ENCODE peak calls at places on chromosomes 12 and 14, in four cellular contexts. T is cardiac muscle cell, K is breast epithelium, E is Calu3. B is an unnamed sample.

GRCh38 chr12:75020068-75020557 is 189.5 kb downstream of the KCNC2 start:
- DNase-seq in T (no peak), E (peak), K (no peak), B (no peak)

GRCh38 chr12:131445184-131445974 is 265.5 kb upstream of the SFSWAP start:
- DNase-seq in T (no peak), K (no peak), E (no peak), B (no peak)

GRCh38 chr14:50320279-50320678 is 8.2 kb downstream of the DMAC2L start:
- DNase-seq in K (no peak), T (no peak), E (no peak), B (no peak)

GRCh38 chr12:117151195-117152031 is 38.9 kb downstream of the FBXO21 start:
- DNase-seq in E (peak), T (peak), K (no peak), B (peak)

GRCh38 chr14:84825481-84825880 is 704.5 kb upstream of the FLRT2 start:
- DNase-seq in T (no peak), K (no peak), E (no peak), B (no peak)

GRCh38 chr12:107379852-107380567 is 286.7 kb upstream of the CRY1 start:
- DNase-seq in E (peak), K (no peak), T (no peak), B (no peak)

GRCh38 chr14:49653508-49653907 is 18.5 kb upstream of the DNAAF2 start:
- DNase-seq in T (no peak), E (no peak), K (no peak), B (no peak)

GRCh38 chr12:124809878-124810277 is 53.8 kb downstream of the SCARB1 start:
- DNase-seq in K (no peak), E (no peak), T (no peak), B (no peak)

GRCh38 chr12:72271741-72272661 is at the start of gene TRHDE:
- DNase-seq in E (peak), K (no peak), T (peak), B (peak)

GRCh38 chr12:122942609-122943008 is 23.7 kb downstream of the ABCB9 start:
- DNase-seq in E (no peak), T (no peak), K (no peak), B (no peak)

GRCh38 chr12:57511588-57512325 is 8.6 kb downstream of the DDIT3 start:
- DNase-seq in K (no peak), T (no peak), E (no peak), B (no peak)

GRCh38 chr14:102370305-102370809 is 7.6 kb downstream of the TECPR2 start:
- DNase-seq in K (no peak), T (peak), E (no peak), B (no peak)

GRCh38 chr12:106096376-106096775 is 42.4 kb downstream of the NUAK1 start:
- DNase-seq in E (no peak), K (no peak), T (no peak), B (no peak)

DNA sequence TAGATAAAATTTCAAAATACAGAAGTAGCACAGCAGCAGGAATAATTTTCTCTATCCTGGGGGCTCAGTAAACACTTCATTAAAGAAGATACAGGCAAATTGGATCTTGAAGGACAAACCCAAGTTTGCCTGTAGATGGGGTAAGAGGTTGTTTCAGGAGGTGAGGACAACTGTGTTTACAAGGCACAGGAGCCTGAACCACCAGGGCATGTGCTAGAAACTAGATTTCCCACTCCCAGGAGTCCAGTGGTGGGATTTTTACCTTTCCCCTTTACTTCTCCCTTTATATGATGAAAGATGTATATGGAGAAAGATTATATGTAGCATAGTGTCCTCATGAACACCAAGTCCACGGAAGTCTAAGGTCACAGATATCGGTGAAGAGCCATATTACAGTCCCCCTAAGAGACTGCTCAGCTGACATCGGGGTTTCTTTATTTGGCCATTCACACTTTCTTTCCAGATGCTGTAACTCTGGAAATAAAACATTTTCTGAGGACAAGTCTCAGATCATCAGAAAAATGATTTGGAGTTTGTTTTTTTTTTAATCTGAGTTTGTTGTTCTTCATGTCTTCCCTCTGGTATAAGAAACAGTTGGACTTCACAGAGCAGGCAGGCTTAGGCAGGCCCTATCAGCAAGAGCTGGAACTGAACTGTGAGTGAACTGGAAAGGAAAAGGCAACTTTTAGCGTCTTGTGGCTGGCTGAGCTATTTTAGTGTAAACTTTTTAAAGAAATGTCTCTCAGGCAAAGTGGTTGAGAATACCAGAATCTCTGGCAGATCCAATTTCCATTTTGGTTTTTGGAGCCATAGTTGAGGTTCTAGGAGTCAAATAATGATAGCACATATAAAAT is 8.0 kb upstream of the EVL start:
- DNase-seq in K (no peak), T (peak), E (no peak), B (no peak)
- TF ChIP-seq CTCF in K (peak), T (peak), E (no peak), B (no peak)

DNA sequence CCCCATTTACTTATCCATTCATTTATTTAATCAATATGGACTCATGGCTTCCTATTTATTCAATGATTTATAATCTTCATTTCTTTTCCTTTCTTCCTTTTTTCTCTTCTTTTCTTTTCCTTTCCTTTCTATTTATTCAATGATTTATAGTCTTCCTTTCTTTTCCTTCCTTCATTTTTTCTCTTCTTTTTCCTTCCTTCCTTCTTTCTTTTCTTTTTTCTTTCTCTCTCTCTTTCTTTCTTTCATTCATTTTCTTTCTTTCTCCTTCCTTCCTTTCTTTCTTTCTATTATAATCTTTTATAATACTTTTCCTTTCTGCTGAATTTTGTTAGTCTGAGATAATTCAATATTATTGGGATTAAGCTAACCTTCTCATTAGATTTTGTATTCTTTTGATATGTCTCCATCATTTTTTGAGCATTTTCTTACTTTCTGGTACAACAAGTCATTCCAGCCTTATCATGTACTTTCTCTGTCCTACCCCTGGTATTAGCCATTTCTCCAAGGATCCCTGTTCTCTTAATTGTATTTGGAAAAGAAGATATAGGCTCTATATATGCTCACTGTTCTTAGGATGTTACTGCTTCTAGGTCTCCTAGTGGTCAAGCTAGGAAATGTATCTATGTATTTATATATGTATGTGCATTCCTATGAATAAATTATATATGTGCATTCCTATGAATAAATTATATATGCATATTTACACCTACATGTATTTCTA is 12.1 kb downstream of the LACRT start:
- DNase-seq in K (no peak), T (no peak), E (no peak), B (no peak)
- TF ChIP-seq CTCF in K (no peak), T (peak), E (no peak), B (peak)

GRCh38 chr12:6936642-6937480 is 6.8 kb upstream of the RNU7-1 start:
- DNase-seq in E (peak), K (no peak), T (peak), B (no peak)
- TF ChIP-seq CTCF in E (no peak), K (no peak), T (no peak), B (no peak)

DNA sequence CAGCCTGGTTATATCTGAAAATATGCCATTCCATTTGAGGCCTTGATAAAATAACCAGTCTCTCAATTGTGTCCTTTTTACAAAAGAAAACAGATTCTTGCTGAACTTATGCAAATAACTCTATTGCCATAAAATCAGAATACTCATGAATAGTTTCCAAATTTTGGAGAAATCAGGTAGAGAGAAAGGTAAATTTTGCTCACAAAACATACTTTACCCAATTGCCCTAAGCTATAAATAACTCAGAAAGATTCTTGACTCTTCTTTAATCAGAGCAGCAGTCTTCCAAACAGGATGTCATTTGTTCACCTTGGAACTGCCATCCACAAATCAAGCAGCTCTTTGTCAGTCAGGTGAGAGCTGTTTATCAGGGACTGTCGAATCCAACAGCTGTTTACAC is 12.6 kb downstream of the ZNF26 start:
- DNase-seq in K (no peak), E (no peak), T (no peak), B (no peak)
- TF ChIP-seq CTCF in K (no peak), E (no peak), T (no peak), B (no peak)

DNA sequence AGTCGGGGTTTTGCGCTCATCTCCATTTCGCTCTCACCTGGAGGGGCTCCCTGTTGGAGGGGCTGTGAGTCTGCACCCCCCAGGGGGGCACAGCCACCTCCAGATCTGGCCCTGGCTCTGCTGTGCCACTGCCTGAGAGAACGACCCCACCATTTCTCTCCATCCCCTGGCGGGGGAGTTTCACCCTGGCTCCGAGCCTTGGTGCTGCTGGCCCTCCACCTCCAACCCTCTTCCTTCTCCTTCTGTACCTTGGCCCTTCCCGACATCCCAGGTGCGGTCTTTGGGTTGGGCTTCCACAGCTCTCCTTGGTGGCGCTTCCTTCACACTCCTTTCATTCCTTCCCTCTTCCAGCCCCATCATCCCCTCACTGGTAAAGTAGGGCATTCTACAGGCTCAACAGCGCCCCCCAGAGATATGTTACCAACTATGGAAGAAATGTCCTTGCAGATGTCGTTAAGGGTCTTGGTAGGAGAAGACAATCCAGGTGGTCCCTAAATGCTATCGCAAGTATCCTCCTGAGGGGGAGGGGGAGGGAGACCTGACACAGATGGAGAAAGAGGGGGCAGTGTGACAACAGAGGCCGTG is 16.3 kb downstream of the SERPINA1 start:
- DNase-seq in K (no peak), E (no peak), T (no peak), B (no peak)
- TF ChIP-seq CTCF in K (no peak), E (no peak), T (no peak), B (no peak)

DNA sequence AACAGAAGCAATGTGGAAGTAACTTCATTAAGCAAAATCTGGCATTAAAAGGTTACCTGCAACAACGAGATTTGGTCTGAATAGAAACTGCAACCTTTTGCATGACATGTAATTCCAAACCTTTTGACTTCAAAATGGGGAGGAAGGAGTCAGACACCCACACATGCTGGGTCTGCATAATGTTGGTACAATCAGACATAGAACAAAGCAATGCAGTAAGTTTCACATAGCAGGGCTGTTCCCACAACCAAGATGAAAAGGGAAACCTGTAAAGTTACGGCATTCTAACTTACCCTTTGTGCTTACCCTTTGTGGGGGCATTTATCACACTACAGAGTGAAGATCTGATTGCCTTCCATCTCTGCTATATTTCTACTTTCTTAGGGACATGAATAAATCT is 10.1 kb upstream of the SLC35F4 start:
- DNase-seq in K (no peak), T (no peak), E (no peak), B (no peak)
- TF ChIP-seq CTCF in K (no peak), T (no peak), E (no peak), B (no peak)

DNA sequence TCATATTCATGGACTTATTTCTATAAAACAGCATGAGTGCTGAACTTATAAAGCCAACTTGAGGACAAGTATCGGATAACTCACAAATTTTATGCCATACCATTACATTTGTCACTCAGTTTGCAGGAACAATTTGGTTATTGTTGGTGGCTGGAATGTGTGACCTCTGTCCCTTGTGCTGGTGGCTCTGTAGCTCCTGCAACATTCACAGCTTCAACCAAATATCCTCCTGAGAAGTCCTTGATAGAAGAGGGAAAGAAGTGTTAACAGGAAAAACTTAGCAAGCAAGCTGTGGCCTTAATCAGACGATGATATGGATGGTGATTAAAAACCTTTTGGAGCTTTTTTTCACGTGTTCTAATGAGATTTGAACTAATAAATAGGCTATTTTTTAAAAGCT is 61.0 kb upstream of the DNM1L start:
- DNase-seq in T (no peak), K (no peak), E (no peak), B (no peak)
- TF ChIP-seq CTCF in T (no peak), K (no peak), E (no peak), B (no peak)

GRCh38 chr14:97946291-97946690 is 1149.1 kb downstream of the VRK1 start:
- DNase-seq in T (no peak), K (no peak), E (no peak), B (no peak)
- TF ChIP-seq CTCF in T (no peak), K (no peak), E (no peak), B (no peak)

B was measured in neural crest cell.